ENCODE peak calls at places on chromosomes 16 and 17, in five cellular contexts. One of them, this sample, is unnamed.

GRCh38 chr17:74694081-74694480 is 18.6 kb downstream of the CD300LF start:
- DNase-seq in MCF 10A: no peak
- DNase-seq in H54: no peak
- DNase-seq in omental fat pad: no peak
- DNase-seq in PC-3: no peak
- DNase-seq in this sample: no peak

GRCh38 chr16:11914210-11914758 is 1.5 kb downstream of the GSPT1 start:
- DNase-seq in MCF 10A: peak
- DNase-seq in H54: no peak
- DNase-seq in omental fat pad: no peak
- DNase-seq in PC-3: no peak
- DNase-seq in this sample: no peak

GRCh38 chr17:72192409-72193192 is 71.8 kb downstream of the SOX9 start:
- DNase-seq in MCF 10A: peak
- DNase-seq in H54: peak
- DNase-seq in omental fat pad: no peak
- DNase-seq in PC-3: peak
- DNase-seq in this sample: no peak

GRCh38 chr17:49779730-49780220 is 8.7 kb upstream of the KAT7 start:
- DNase-seq in MCF 10A: peak
- DNase-seq in H54: peak
- DNase-seq in omental fat pad: no peak
- DNase-seq in PC-3: peak
- DNase-seq in this sample: peak

GRCh38 chr17:58679263-58680037 is 12.4 kb downstream of the TEX14 start:
- DNase-seq in MCF 10A: peak
- DNase-seq in H54: peak
- DNase-seq in omental fat pad: no peak
- DNase-seq in PC-3: peak
- DNase-seq in this sample: no peak

GRCh38 chr17:6444573-6445335 is 499 bp downstream of the PIMREG start:
- DNase-seq in MCF 10A: no peak
- DNase-seq in H54: no peak
- DNase-seq in omental fat pad: no peak
- DNase-seq in PC-3: no peak
- DNase-seq in this sample: no peak

GRCh38 chr16:11004351-11004750 is 60.0 kb downstream of the CLEC16A start:
- DNase-seq in MCF 10A: no peak
- DNase-seq in H54: no peak
- DNase-seq in omental fat pad: no peak
- DNase-seq in PC-3: no peak
- DNase-seq in this sample: no peak

GRCh38 chr16:57111420-57111819 is 19.0 kb downstream of the CPNE2 start:
- DNase-seq in MCF 10A: no peak
- DNase-seq in H54: no peak
- DNase-seq in omental fat pad: no peak
- DNase-seq in PC-3: no peak
- DNase-seq in this sample: no peak

GRCh38 chr16:78551487-78552085 is 452.1 kb downstream of the WWOX start:
- DNase-seq in MCF 10A: no peak
- DNase-seq in H54: no peak
- DNase-seq in omental fat pad: no peak
- DNase-seq in PC-3: no peak
- DNase-seq in this sample: peak

GRCh38 chr17:32970281-32970680 is 21.4 kb upstream of the SPACA3 start:
- DNase-seq in MCF 10A: no peak
- DNase-seq in H54: no peak
- DNase-seq in omental fat pad: no peak
- DNase-seq in PC-3: peak
- DNase-seq in this sample: no peak

GRCh38 chr16:48318630-48319029 is 66.6 kb downstream of the SIAH1 start:
- DNase-seq in MCF 10A: no peak
- DNase-seq in H54: no peak
- DNase-seq in omental fat pad: no peak
- DNase-seq in PC-3: no peak
- DNase-seq in this sample: no peak

GRCh38 chr16:2006317-2006716 is 3.3 kb downstream of the ZNF598 start:
- DNase-seq in MCF 10A: no peak
- DNase-seq in H54: no peak
- DNase-seq in omental fat pad: no peak
- DNase-seq in PC-3: no peak
- DNase-seq in this sample: no peak

GRCh38 chr17:32341141-32341856 is 674 bp downstream of the C17orf75 start:
- DNase-seq in MCF 10A: peak
- DNase-seq in H54: no peak
- DNase-seq in omental fat pad: no peak
- DNase-seq in PC-3: peak
- DNase-seq in this sample: peak

GRCh38 chr17:17495448-17496188 is 577 bp downstream of the RASD1 start:
- DNase-seq in MCF 10A: no peak
- DNase-seq in H54: no peak
- DNase-seq in omental fat pad: no peak
- DNase-seq in PC-3: peak
- DNase-seq in this sample: peak

GRCh38 chr16:57184890-57185445 is 871 bp downstream of the PSME3IP1 start:
- DNase-seq in MCF 10A: no peak
- DNase-seq in H54: no peak
- DNase-seq in omental fat pad: no peak
- DNase-seq in PC-3: no peak
- DNase-seq in this sample: peak

GRCh38 chr16:49305406-49305805 is 23.8 kb upstream of the CBLN1 start:
- DNase-seq in MCF 10A: no peak
- DNase-seq in H54: no peak
- DNase-seq in omental fat pad: no peak
- DNase-seq in PC-3: no peak
- DNase-seq in this sample: no peak

GRCh38 chr17:82065638-82066303 is at the start of gene DUS1L:
- DNase-seq in MCF 10A: peak
- DNase-seq in H54: peak
- DNase-seq in omental fat pad: no peak
- DNase-seq in PC-3: peak
- DNase-seq in this sample: peak

GRCh38 chr17:7556627-7557026 is 1.9 kb upstream of the TNFSF13 start:
- DNase-seq in MCF 10A: no peak
- DNase-seq in H54: no peak
- DNase-seq in omental fat pad: no peak
- DNase-seq in PC-3: no peak
- DNase-seq in this sample: no peak

GRCh38 chr17:50361561-50362480 is 11.2 kb downstream of the MRPL27 start:
- DNase-seq in MCF 10A: peak
- DNase-seq in H54: peak
- DNase-seq in omental fat pad: no peak
- DNase-seq in PC-3: peak
- DNase-seq in this sample: peak

GRCh38 chr16:53908731-53909130 is 204.8 kb downstream of the FTO start:
- DNase-seq in MCF 10A: no peak
- DNase-seq in H54: no peak
- DNase-seq in omental fat pad: no peak
- DNase-seq in PC-3: no peak
- DNase-seq in this sample: no peak